ENCODE peak calls at places on chromosomes 6 and 20, in eight cellular contexts. One of them, this sample, is unnamed.

GRCh38 chr20:2871111-2871465 is 2.2 kb upstream of the PTPRA start:
- DNase-seq in stomach: no peak
- DNase-seq in HCT116: no peak
- DNase-seq in NB4: peak
- DNase-seq in prostate gland: no peak
- DNase-seq in sigmoid colon: peak
- DNase-seq in Peyer's patch: no peak
- DNase-seq in adrenal gland: no peak
- DNase-seq in this sample: no peak

GRCh38 chr6:157838718-157839430 is 15.8 kb downstream of the SNX9 start:
- DNase-seq in prostate gland: no peak
- DNase-seq in Peyer's patch: no peak
- DNase-seq in sigmoid colon: no peak
- DNase-seq in adrenal gland: no peak
- DNase-seq in HCT116: no peak
- DNase-seq in NB4: no peak
- DNase-seq in stomach: no peak
- DNase-seq in this sample: no peak

GRCh38 chr6:21994821-21995220 is 302.0 kb downstream of the PRL start:
- DNase-seq in NB4: no peak
- DNase-seq in HCT116: no peak
- DNase-seq in adrenal gland: no peak
- DNase-seq in stomach: no peak
- DNase-seq in Peyer's patch: no peak
- DNase-seq in prostate gland: no peak
- DNase-seq in sigmoid colon: no peak
- DNase-seq in this sample: no peak

GRCh38 chr6:39314273-39314790 is at the start of gene KCNK17:
- DNase-seq in HCT116: no peak
- DNase-seq in NB4: peak
- DNase-seq in adrenal gland: no peak
- DNase-seq in sigmoid colon: no peak
- DNase-seq in prostate gland: no peak
- DNase-seq in Peyer's patch: no peak
- DNase-seq in stomach: no peak
- DNase-seq in this sample: no peak

GRCh38 chr20:19688031-19688806 is 69.8 kb upstream of the RIN2 start:
- DNase-seq in HCT116: peak
- DNase-seq in stomach: peak
- DNase-seq in NB4: peak
- DNase-seq in prostate gland: peak
- DNase-seq in Peyer's patch: peak
- DNase-seq in sigmoid colon: peak
- DNase-seq in adrenal gland: peak
- DNase-seq in this sample: peak

GRCh38 chr6:11042750-11043551 is 1.2 kb downstream of the ELOVL2 start:
- DNase-seq in NB4: peak
- DNase-seq in HCT116: no peak
- DNase-seq in stomach: no peak
- DNase-seq in prostate gland: no peak
- DNase-seq in Peyer's patch: no peak
- DNase-seq in adrenal gland: no peak
- DNase-seq in sigmoid colon: no peak
- DNase-seq in this sample: no peak

GRCh38 chr6:129766959-129767728 is 57.2 kb upstream of the ARHGAP18 start:
- DNase-seq in NB4: peak
- DNase-seq in Peyer's patch: peak
- DNase-seq in HCT116: no peak
- DNase-seq in sigmoid colon: peak
- DNase-seq in prostate gland: no peak
- DNase-seq in stomach: peak
- DNase-seq in adrenal gland: peak
- DNase-seq in this sample: no peak

GRCh38 chr6:46438245-46438644 is 53.0 kb downstream of the RCAN2 start:
- DNase-seq in adrenal gland: no peak
- DNase-seq in sigmoid colon: no peak
- DNase-seq in HCT116: no peak
- DNase-seq in prostate gland: no peak
- DNase-seq in stomach: no peak
- DNase-seq in NB4: no peak
- DNase-seq in Peyer's patch: no peak
- DNase-seq in this sample: no peak

GRCh38 chr6:66328181-66328580 is 621.2 kb upstream of the EYS start:
- DNase-seq in adrenal gland: no peak
- DNase-seq in HCT116: no peak
- DNase-seq in NB4: no peak
- DNase-seq in Peyer's patch: no peak
- DNase-seq in stomach: no peak
- DNase-seq in sigmoid colon: no peak
- DNase-seq in prostate gland: no peak
- DNase-seq in this sample: peak

DNA sequence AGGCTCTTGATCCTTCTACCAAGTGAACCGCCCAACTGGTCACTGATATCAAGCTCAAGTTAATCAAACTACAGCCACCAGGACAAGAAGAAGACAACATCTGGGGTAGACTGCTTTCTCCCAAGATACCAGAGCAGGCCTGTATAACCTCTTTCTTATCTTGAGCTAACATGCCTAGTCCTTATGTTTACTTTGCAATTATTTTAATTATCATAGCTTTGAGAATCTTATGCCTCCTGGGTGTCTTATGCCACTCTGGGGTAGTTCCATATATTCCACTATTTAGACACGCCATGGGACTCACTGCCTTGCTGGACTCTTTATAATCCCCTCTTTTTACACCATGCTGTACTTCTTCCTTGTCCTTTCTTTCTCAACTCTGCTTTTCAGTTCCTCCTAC is 41.5 kb upstream of the ECI2 start:
- DNase-seq in stomach: no peak
- DNase-seq in HCT116: no peak
- DNase-seq in Peyer's patch: no peak
- DNase-seq in prostate gland: no peak
- DNase-seq in sigmoid colon: no peak
- DNase-seq in adrenal gland: no peak
- DNase-seq in NB4: no peak
- DNase-seq in this sample: no peak
- TF ChIP-seq POLR2A in stomach: no peak
- TF ChIP-seq POLR2A in HCT116: no peak
- TF ChIP-seq POLR2A in Peyer's patch: no peak
- TF ChIP-seq POLR2A in prostate gland: no peak
- TF ChIP-seq POLR2A in sigmoid colon: no peak
- TF ChIP-seq POLR2A in adrenal gland: no peak
- TF ChIP-seq POLR2A in NB4: no peak
- TF ChIP-seq POLR2A in this sample: no peak

DNA sequence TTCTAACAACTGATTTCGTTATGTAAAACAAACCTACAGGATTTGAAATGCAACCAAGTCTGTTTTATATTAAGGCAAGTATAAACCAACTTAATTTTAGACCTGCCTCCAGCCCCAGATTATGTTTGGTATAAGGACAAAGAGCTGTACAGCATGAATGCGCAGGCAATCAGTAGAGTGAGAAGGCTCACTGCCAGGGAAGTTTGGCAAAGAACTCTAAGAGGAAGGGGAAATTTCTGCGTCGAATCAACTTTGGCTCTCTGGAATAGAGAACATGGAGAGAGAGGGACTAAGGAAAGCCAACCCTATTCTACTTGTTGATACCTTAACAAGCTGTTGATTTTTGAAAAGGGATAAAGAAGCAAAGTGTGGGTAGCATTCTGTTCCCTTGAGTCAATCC is 96.9 kb upstream of the FOXO3 start:
- DNase-seq in HCT116: no peak
- DNase-seq in adrenal gland: no peak
- DNase-seq in prostate gland: no peak
- DNase-seq in Peyer's patch: no peak
- DNase-seq in sigmoid colon: no peak
- DNase-seq in stomach: peak
- DNase-seq in NB4: no peak
- DNase-seq in this sample: no peak
- TF ChIP-seq POLR2A in HCT116: no peak
- TF ChIP-seq POLR2A in adrenal gland: no peak
- TF ChIP-seq POLR2A in prostate gland: no peak
- TF ChIP-seq POLR2A in Peyer's patch: no peak
- TF ChIP-seq POLR2A in sigmoid colon: no peak
- TF ChIP-seq POLR2A in stomach: no peak
- TF ChIP-seq POLR2A in NB4: no peak
- TF ChIP-seq POLR2A in this sample: no peak

DNA sequence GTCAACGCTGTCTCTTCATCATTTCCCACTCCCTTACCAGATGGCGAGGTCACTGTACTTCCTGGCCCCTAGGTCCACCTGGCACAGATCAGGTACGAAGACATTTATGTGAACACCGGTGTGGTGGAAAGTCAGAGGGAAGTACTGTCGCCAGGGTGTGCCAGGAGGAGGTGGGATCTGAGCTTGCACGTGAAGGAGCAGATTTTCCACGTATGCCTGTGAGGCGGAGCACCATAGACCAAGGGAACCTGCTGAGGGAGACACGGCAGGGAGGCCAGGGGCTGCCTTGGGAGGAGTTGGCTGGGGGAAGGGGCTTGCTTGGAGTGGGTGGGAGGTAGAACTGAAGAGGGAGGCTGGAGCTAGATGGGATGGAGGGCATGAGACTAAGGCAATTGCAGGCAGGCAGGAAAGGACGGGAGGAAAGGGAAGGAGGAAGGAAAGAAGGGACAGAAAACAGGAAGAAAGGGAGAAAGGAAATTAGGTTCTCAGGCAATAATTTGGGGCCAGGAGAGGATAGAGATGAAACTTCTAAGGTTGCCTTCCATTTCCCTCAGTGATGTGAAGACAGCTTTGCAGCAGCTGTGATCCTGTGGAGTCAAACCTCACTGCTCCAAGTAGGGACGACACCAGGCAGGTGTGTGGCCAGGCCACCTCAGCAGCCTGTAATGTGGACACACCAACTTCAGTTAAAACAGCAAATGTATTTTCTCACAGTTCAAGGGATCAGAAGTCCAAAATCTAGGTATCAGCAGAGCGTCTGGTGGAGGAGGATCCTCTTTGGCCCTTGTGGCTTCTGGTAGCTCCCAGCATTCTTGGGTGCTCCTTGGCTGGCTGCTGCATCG is 46.8 kb downstream of the CHMP4B start:
- DNase-seq in adrenal gland: no peak
- DNase-seq in HCT116: no peak
- DNase-seq in NB4: no peak
- DNase-seq in stomach: no peak
- DNase-seq in Peyer's patch: no peak
- DNase-seq in sigmoid colon: no peak
- DNase-seq in prostate gland: no peak
- DNase-seq in this sample: no peak
- TF ChIP-seq POLR2A in adrenal gland: no peak
- TF ChIP-seq POLR2A in HCT116: no peak
- TF ChIP-seq POLR2A in NB4: no peak
- TF ChIP-seq POLR2A in stomach: no peak
- TF ChIP-seq POLR2A in Peyer's patch: no peak
- TF ChIP-seq POLR2A in sigmoid colon: no peak
- TF ChIP-seq POLR2A in prostate gland: no peak
- TF ChIP-seq POLR2A in this sample: no peak

DNA sequence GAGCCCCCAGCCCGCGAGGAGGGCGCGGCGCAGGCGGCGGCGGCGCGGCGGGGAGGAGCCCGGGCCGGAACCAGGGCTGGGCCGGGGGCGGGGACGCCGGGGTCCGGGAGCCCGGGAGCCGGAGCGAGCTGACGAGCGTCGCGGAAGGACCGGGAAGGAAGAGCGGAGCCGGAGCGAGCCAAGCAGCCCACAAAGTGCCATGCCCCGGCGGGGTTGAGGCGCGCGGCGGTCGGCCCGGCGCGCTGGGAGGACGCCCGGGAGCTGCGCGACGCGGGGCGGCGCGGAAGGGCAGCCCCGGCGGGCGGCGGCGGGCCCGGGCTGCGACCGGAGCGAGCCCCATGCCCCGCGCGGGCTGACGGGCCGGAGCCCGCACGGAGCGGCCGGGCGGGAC is 289 bp downstream of the FOXP4 start:
- DNase-seq in prostate gland: no peak
- DNase-seq in sigmoid colon: no peak
- DNase-seq in adrenal gland: no peak
- DNase-seq in NB4: no peak
- DNase-seq in Peyer's patch: no peak
- DNase-seq in stomach: no peak
- DNase-seq in HCT116: no peak
- DNase-seq in this sample: no peak
- TF ChIP-seq POLR2A in prostate gland: no peak
- TF ChIP-seq POLR2A in sigmoid colon: no peak
- TF ChIP-seq POLR2A in adrenal gland: no peak
- TF ChIP-seq POLR2A in NB4: no peak
- TF ChIP-seq POLR2A in Peyer's patch: peak
- TF ChIP-seq POLR2A in stomach: no peak
- TF ChIP-seq POLR2A in HCT116: no peak
- TF ChIP-seq POLR2A in this sample: peak

GRCh38 chr20:45958593-45958992 is 13.4 kb downstream of the ZNF335 start:
- DNase-seq in prostate gland: no peak
- DNase-seq in NB4: no peak
- DNase-seq in sigmoid colon: peak
- DNase-seq in HCT116: no peak
- DNase-seq in adrenal gland: peak
- DNase-seq in stomach: no peak
- DNase-seq in Peyer's patch: no peak
- DNase-seq in this sample: no peak
- TF ChIP-seq POLR2A in prostate gland: no peak
- TF ChIP-seq POLR2A in NB4: no peak
- TF ChIP-seq POLR2A in sigmoid colon: no peak
- TF ChIP-seq POLR2A in HCT116: no peak
- TF ChIP-seq POLR2A in adrenal gland: no peak
- TF ChIP-seq POLR2A in stomach: no peak
- TF ChIP-seq POLR2A in Peyer's patch: no peak
- TF ChIP-seq POLR2A in this sample: no peak

GRCh38 chr6:106629103-106629858 is at the start of the genes QRSL1 and RTN4IP1:
- DNase-seq in adrenal gland: peak
- DNase-seq in HCT116: peak
- DNase-seq in NB4: peak
- DNase-seq in Peyer's patch: peak
- DNase-seq in prostate gland: peak
- DNase-seq in sigmoid colon: peak
- DNase-seq in stomach: peak
- DNase-seq in this sample: peak
- TF ChIP-seq POLR2A in adrenal gland: peak
- TF ChIP-seq POLR2A in HCT116: peak
- TF ChIP-seq POLR2A in NB4: peak
- TF ChIP-seq POLR2A in Peyer's patch: peak
- TF ChIP-seq POLR2A in prostate gland: peak
- TF ChIP-seq POLR2A in sigmoid colon: no peak
- TF ChIP-seq POLR2A in stomach: no peak
- TF ChIP-seq POLR2A in this sample: peak

GRCh38 chr6:32154514-32155161 is 697 bp downstream of the PPT2 start:
- DNase-seq in Peyer's patch: peak
- DNase-seq in adrenal gland: peak
- DNase-seq in prostate gland: peak
- DNase-seq in NB4: peak
- DNase-seq in HCT116: peak
- DNase-seq in stomach: peak
- DNase-seq in sigmoid colon: peak
- DNase-seq in this sample: peak
- TF ChIP-seq POLR2A in Peyer's patch: no peak
- TF ChIP-seq POLR2A in adrenal gland: no peak
- TF ChIP-seq POLR2A in prostate gland: peak
- TF ChIP-seq POLR2A in NB4: no peak
- TF ChIP-seq POLR2A in HCT116: no peak
- TF ChIP-seq POLR2A in stomach: no peak
- TF ChIP-seq POLR2A in sigmoid colon: no peak
- TF ChIP-seq POLR2A in this sample: no peak

DNA sequence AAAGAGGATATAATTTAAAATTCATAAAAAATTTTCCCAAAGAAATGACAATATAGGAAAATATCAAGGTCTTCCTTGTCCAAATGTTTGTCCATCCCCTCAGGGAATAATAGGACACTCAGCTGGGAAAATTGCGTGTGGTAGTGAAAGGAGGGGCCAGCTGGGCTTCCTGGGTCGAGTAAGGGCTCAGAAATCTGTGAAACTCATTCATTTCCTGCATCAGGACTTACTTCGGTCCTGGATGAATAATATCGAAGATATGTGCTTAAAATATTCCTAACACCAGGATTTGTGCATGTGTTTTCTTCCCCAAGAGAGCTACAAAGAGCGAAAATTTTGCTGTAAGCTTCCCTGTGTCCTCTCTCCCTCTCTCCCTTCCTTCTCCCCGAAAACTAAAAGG is 118.2 kb upstream of the GJE1 start:
- DNase-seq in HCT116: peak
- DNase-seq in NB4: no peak
- DNase-seq in stomach: no peak
- DNase-seq in adrenal gland: no peak
- DNase-seq in prostate gland: no peak
- DNase-seq in sigmoid colon: no peak
- DNase-seq in Peyer's patch: no peak
- DNase-seq in this sample: no peak
- TF ChIP-seq POLR2A in HCT116: no peak
- TF ChIP-seq POLR2A in NB4: no peak
- TF ChIP-seq POLR2A in stomach: no peak
- TF ChIP-seq POLR2A in adrenal gland: no peak
- TF ChIP-seq POLR2A in prostate gland: no peak
- TF ChIP-seq POLR2A in sigmoid colon: no peak
- TF ChIP-seq POLR2A in Peyer's patch: no peak
- TF ChIP-seq POLR2A in this sample: no peak

This sample was measured in H54.